ENCODE peak calls at places on chromosomes 5 and 9, in six cellular contexts. R is AG09309, B is fibroblast of mammary gland, Z is fibroblast of lung, H is PC-9, D is neural progenitor cell. M is an unnamed sample.

GRCh38 chr5:149227168-149227826 is 44.4 kb upstream of the AFAP1L1 start:
- DNase-seq in R (peak), B (peak), Z (peak), H (peak), D (no peak), M (peak)

GRCh38 chr9:124869986-124870560 is 8.1 kb downstream of the ARPC5L start:
- DNase-seq in R (no peak), B (peak), Z (peak), H (no peak), D (no peak), M (peak)

GRCh38 chr9:77946969-77947368 is 84.6 kb downstream of the GNAQ start:
- DNase-seq in R (no peak), B (no peak), Z (peak), H (no peak), D (no peak), M (no peak)

GRCh38 chr9:6512085-6512657 is 99.2 kb downstream of the UHRF2 start:
- DNase-seq in R (no peak), B (no peak), Z (peak), H (no peak), D (no peak), M (no peak)

GRCh38 chr9:109254317-109254716 is 66.5 kb downstream of the EPB41L4B start:
- DNase-seq in R (no peak), B (peak), Z (peak), H (peak), D (no peak), M (peak)

GRCh38 chr5:82967072-82967471 is 110.1 kb downstream of the TMEM167A start:
- DNase-seq in R (no peak), B (no peak), Z (no peak), H (no peak), D (no peak), M (no peak)

GRCh38 chr5:60495644-60496520 is 204.1 kb downstream of the DEPDC1B start:
- DNase-seq in R (no peak), B (no peak), Z (peak), H (no peak), D (no peak), M (no peak)

GRCh38 chr9:21251638-21252037 is 11.8 kb upstream of the IFNA14 start:
- DNase-seq in R (no peak), B (no peak), Z (no peak), H (no peak), D (no peak), M (no peak)

GRCh38 chr9:106693546-106693945 is 169.4 kb upstream of the ZNF462 start:
- DNase-seq in R (no peak), B (no peak), Z (no peak), H (no peak), D (no peak), M (no peak)

GRCh38 chr9:92147854-92148184 is 32.6 kb upstream of the SPTLC1 start:
- DNase-seq in R (no peak), B (peak), Z (peak), H (no peak), D (no peak), M (no peak)

GRCh38 chr5:120388016-120388781 is 75.9 kb upstream of the PRR16 start:
- DNase-seq in R (peak), B (peak), Z (peak), H (no peak), D (no peak), M (peak)

GRCh38 chr9:109013678-109014145 is 413 bp upstream of the CTNNAL1 start:
- DNase-seq in R (peak), B (peak), Z (peak), H (peak), D (no peak), M (no peak)

GRCh38 chr5:80487444-80487828 is 464 bp upstream of the FAM151B start:
- DNase-seq in R (no peak), B (no peak), Z (no peak), H (no peak), D (no peak), M (no peak)

GRCh38 chr5:80483636-80484232 is 4.2 kb upstream of the FAM151B start:
- DNase-seq in R (no peak), B (no peak), Z (no peak), H (no peak), D (no peak), M (no peak)

GRCh38 chr5:80492741-80493140 is 4.8 kb downstream of the FAM151B start:
- DNase-seq in R (no peak), B (no peak), Z (no peak), H (no peak), D (no peak), M (no peak)

GRCh38 chr5:80491296-80491695 is 3.4 kb downstream of the FAM151B start:
- DNase-seq in R (no peak), B (no peak), Z (no peak), H (no peak), D (no peak), M (no peak)

GRCh38 chr5:80487829-80488708 is at the start of gene FAM151B:
- DNase-seq in R (peak), B (peak), Z (peak), H (peak), D (peak), M (peak)
- TF ChIP-seq CTCF in R (peak), B (peak), Z (peak), H (peak), D (peak), M (peak)

GRCh38 chr5:142548739-142549275 is 137.1 kb downstream of the FGF1 start:
- DNase-seq in R (peak), B (peak), Z (peak), H (peak), D (peak), M (peak)
- TF ChIP-seq CTCF in R (peak), B (peak), Z (peak), H (peak), D (peak), M (peak)

GRCh38 chr5:73132759-73133158 is 12.4 kb downstream of the TMEM171 start:
- DNase-seq in R (no peak), B (no peak), Z (no peak), H (no peak), D (no peak), M (no peak)

GRCh38 chr5:73131711-73132428 is 11.5 kb downstream of the TMEM171 start:
- DNase-seq in R (no peak), B (no peak), Z (no peak), H (no peak), D (no peak), M (no peak)

GRCh38 chr5:73126957-73127356 is 6.6 kb downstream of the TMEM171 start:
- DNase-seq in R (no peak), B (no peak), Z (no peak), H (no peak), D (no peak), M (no peak)

GRCh38 chr5:73129143-73129542 is 8.8 kb downstream of the TMEM171 start:
- DNase-seq in R (no peak), B (peak), Z (no peak), H (no peak), D (no peak), M (no peak)

DNA sequence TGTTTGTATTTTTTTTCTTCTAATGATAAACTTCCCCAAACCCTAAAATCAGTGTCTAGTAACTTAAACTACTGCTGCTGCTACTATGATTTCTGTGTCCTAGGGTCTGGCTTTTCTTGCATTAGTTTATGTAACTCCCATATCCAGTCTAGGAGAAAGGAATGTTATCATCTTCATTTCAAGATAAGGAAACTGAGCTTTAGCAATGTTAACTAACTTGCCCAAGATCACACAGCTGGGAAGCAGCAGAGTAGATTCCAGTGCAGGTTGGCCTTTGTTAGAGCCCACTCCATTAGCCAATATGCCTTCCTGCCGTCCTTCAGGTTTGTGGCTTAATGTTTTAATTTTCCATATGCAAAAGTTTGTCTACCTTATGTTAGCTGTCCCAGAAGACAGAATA is 10.4 kb downstream of the TMEM171 start:
- DNase-seq in R (no peak), B (no peak), Z (no peak), H (no peak), D (no peak), M (no peak)
- TF ChIP-seq CTCF in R (no peak), B (no peak), Z (no peak), H (no peak), D (no peak), M (no peak)

GRCh38 chr9:89428222-89428761 is 69.6 kb downstream of the SEMA4D start:
- DNase-seq in R (no peak), B (no peak), Z (no peak), H (no peak), D (no peak), M (no peak)

GRCh38 chr9:89426389-89426961 is 71.4 kb downstream of the SEMA4D start:
- DNase-seq in R (no peak), B (no peak), Z (no peak), H (no peak), D (no peak), M (no peak)

GRCh38 chr9:89427621-89428221 is 70.2 kb downstream of the SEMA4D start:
- DNase-seq in R (no peak), B (peak), Z (no peak), H (no peak), D (no peak), M (no peak)

GRCh38 chr9:89430995-89431394 is 66.9 kb downstream of the SEMA4D start:
- DNase-seq in R (no peak), B (no peak), Z (no peak), H (peak), D (no peak), M (peak)

DNA sequence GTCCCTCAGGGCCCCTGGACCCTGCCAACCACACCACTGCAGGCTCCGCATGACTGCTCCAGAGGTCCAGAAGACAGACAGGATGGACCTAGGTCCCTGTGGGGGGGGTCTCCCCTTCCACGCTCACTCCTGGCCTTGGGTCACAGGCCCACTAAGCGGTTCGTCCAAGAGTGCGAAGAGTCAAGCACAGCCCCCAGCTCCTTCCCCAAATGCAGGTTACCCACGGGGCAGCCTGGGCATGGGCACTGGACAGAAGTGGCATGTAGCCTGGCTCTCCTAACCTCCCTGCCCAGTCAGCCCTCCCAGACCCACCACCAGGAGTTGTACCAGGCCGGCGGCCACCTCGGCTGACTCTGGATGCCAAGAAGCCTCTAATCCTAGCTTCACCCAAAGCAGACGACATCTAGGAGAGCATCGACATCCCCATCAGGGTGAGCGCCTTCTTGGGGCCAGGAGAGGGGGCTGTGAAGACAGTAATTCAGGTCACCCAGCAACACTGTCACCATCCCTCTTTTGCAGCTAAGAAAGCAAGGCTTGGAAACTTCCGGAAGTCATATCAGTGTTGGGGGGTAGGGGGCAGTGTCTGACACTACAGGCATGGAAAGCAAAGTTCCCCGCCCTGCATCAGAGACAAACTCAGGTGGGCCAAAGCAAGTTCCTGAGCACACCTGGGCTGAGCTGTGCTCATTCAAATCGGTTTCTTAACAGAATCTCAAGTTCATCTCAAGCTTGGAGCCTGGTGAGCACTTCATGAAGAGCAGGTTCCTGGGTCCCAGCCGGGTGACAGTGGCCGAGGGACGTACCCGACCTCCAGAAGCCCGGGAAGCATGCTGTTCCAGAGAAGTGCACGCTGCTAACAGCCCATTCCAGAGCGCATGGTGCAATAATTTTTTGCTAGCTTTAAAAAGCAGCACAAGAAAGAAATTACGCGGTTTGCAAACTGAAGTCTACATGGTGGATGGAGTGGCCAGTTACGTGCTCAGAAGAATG is 68.7 kb downstream of the SEMA4D start:
- DNase-seq in R (no peak), B (no peak), Z (no peak), H (no peak), D (peak), M (no peak)
- TF ChIP-seq CTCF in R (peak), B (no peak), Z (no peak), H (peak), D (peak), M (peak)

GRCh38 chr5:137761560-137761959 is 7.4 kb upstream of the HNRNPA0 start:
- DNase-seq in R (no peak), B (peak), Z (no peak), H (no peak), D (no peak), M (no peak)
- TF ChIP-seq CTCF in R (no peak), B (no peak), Z (no peak), H (no peak), D (no peak), M (no peak)

GRCh38 chr5:34656001-34656699 is at the start of gene RAI14:
- DNase-seq in R (no peak), B (peak), Z (peak), H (peak), D (peak), M (peak)
- TF ChIP-seq CTCF in R (no peak), B (no peak), Z (no peak), H (no peak), D (no peak), M (no peak)

DNA sequence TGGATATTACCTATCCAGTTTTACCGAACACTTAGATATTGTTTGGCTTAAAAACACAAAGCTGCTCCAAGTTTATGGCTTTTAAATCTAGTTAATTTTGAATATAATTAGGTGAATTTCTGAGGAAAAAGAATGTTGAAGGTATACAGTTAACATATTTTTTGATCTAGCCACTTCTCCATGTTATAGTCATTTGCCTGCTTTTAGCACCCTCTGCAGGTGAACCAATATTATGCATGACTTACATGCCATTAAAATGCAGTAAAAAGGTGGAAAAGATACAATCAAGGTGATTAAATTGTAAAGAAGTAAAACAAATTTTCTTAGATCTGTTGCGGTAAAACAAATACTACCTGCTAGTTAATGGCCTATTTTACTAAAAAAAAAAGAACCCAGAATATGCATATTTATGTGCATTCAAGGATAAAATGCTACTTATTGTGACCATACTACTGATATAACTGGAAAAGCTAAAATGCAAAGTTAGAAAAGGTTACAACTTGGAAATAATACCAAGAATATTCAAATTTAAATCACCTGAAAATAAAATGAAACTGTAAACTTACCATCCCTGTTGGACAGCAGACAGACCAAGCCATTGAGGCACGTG is 132.1 kb downstream of the AP3B1 start:
- DNase-seq in R (peak), B (peak), Z (peak), H (no peak), D (peak), M (peak)
- TF ChIP-seq CTCF in R (peak), B (peak), Z (peak), H (peak), D (peak), M (peak)

DNA sequence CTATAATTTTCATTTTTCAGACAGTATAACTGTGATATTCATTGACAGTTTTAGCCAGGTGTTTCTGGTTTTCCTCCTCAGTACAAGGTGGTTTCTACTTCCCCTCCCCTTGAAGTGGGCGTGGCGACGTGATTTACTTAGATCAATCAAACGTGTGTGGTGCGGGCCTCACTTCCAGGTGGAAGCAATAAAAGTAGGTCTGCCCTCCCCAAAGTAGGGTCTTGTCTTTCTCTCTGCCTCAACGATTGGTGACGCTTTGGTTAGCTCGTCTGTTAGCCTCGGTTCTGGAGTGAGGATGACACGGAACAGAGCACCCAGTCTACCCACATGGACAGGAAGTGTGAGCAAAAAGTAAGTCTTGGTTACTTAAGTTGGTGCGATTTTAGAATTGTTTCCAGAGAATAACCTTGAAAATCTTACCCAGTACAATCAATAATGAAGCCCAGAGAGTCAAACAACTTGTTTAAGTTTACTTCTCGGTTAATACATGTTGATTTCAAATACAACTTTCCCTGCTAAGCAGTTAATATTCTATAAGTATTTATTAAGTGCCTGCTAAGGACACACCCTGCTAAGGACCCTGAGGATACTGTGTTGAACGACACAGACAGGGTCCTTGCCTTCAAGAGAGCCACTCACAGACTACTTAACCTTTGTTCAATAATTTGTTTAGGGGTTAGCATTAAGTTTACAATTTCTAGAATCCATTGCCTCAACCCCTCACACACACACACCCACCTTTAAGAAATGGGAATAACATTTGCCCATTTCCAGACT is 48.4 kb downstream of the COX7C start:
- DNase-seq in R (no peak), B (no peak), Z (no peak), H (no peak), D (no peak), M (no peak)
- TF ChIP-seq CTCF in R (no peak), B (no peak), Z (no peak), H (no peak), D (no peak), M (no peak)

GRCh38 chr5:14399054-14399657 is 182.4 kb upstream of the OTULINL start:
- DNase-seq in R (peak), B (peak), Z (peak), H (peak), D (peak), M (peak)
- TF ChIP-seq CTCF in R (peak), B (peak), Z (peak), H (peak), D (peak), M (peak)